ENCODE peak calls at places on chromosomes 4 and X, in six cellular contexts. A is pancreas, W is upper lobe of left lung, J is endothelial cell of umbilical vein, C is spleen, R is coronary artery. L is an unnamed sample.

GRCh38 chr4:3420956-3421355 is 20.8 kb upstream of the HGFAC start:
- DNase-seq in J (no peak), A (peak), C (peak), W (no peak), R (no peak), L (no peak)

GRCh38 chr4:39702716-39703115 is 4.8 kb downstream of the UBE2K start:
- DNase-seq in J (no peak), C (no peak), R (no peak), W (no peak), A (no peak), L (no peak)

GRCh38 chr4:3791910-3792542 is 25.8 kb downstream of the ADRA2C start:
- DNase-seq in R (no peak), C (no peak), W (peak), A (peak), J (peak), L (no peak)

GRCh38 chrX:10379848-10380247 is 223.1 kb downstream of the CLCN4 start:
- DNase-seq in J (peak), C (no peak), R (no peak), W (no peak), A (no peak), L (no peak)

GRCh38 chr4:102453827-102454226 is 47.3 kb upstream of the NFKB1 start:
- DNase-seq in R (no peak), W (no peak), J (no peak), A (no peak), C (no peak), L (no peak)

GRCh38 chr4:37757121-37757520 is 69.4 kb upstream of the PGM2 start:
- DNase-seq in C (no peak), A (no peak), J (no peak), R (no peak), W (no peak), L (no peak)

GRCh38 chrX:49912086-49912485 is 10.3 kb upstream of the CLCN5 start:
- DNase-seq in J (no peak), W (no peak), A (no peak), R (no peak), C (no peak), L (no peak)

GRCh38 chrX:152614786-152615185 is 22.9 kb upstream of the GABRQ start:
- DNase-seq in C (no peak), R (no peak), A (no peak), J (no peak), W (no peak), L (no peak)

GRCh38 chr4:13543648-13544555 is at the start of gene NKX3-2:
- DNase-seq in R (no peak), A (no peak), J (no peak), W (peak), C (peak), L (no peak)

GRCh38 chrX:119466970-119467369 is 1.3 kb upstream of the SLC25A5 start:
- DNase-seq in J (no peak), W (no peak), A (no peak), C (no peak), R (no peak), L (no peak)

GRCh38 chrX:137926090-137926489 is 360.2 kb downstream of the ZIC3 start:
- DNase-seq in C (no peak), R (no peak), A (no peak), J (no peak), W (no peak), L (no peak)

GRCh38 chr4:102685768-102686167 is 75.0 kb downstream of the MANBA start:
- DNase-seq in W (no peak), J (no peak), C (no peak), A (no peak), R (no peak), L (no peak)

GRCh38 chrX:132101799-132102198 is 26.0 kb downstream of the FRMD7 start:
- DNase-seq in W (no peak), C (no peak), R (no peak), J (no peak), A (no peak), L (no peak)

GRCh38 chrX:154409222-154409871 is at the start of gene DNASE1L1:
- DNase-seq in A (peak), J (peak), W (peak), R (peak), C (peak), L (peak)

DNA sequence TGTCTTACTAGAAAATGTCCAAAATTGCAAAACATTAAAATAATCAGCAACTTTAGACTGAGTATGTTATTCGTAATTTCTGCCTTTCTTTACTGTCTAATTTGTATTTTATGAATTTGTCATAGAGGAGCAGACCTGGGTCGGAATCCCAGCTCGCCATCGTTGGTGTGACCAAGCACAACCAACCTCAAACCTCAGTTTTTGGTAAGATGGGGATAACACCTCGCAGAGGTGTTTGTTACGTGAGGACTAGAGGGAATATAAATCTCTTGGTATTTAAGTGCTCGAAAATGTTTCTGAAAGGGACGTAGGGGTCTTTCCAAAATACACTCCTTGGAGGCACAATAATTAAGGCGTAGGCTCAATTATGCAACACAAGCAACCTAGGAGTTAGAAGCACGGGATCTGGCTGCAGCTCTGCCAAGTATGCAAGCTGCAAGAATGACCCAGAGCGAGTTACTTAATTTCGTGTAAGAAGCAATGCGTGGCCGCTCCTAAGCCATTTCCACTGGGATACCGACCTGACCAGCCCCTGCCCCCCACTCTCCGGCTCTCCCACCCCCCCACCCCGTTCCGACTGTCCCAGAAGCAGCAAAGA is 602 bp downstream of the ADH5 start:
- DNase-seq in A (no peak), R (peak), W (no peak), J (peak), C (no peak), L (no peak)
- H3K27ac ChIP-seq in A (peak), R (peak), W (peak), J (peak), C (peak), L (peak)

GRCh38 chr4:6920174-6920573 is 10.5 kb downstream of the TBC1D14 start:
- DNase-seq in R (no peak), C (peak), A (no peak), J (no peak), W (no peak), L (no peak)
- H3K27ac ChIP-seq in R (no peak), C (no peak), A (no peak), J (no peak), W (peak), L (no peak)

DNA sequence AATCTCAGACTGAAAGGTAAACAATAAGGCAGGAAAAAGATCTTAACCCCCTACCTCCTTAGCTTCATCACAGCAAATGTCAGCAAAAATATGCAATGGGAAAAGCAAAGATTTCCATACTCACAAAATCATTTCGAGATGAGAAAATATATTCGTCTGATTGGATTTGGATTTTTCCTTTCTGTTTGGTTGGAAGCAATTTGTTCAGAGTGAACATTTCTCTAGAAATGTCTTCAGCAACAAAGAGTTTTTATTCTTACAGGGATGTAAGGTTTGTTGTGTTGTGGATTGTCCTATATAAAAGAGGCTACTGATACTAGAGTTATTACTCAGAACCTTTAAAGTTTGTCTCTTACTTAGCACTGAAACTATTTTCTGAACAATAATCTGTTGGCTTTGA is 23.8 kb downstream of the GRIA2 start:
- DNase-seq in R (no peak), J (no peak), C (no peak), W (no peak), A (no peak), L (no peak)
- H3K27ac ChIP-seq in R (no peak), J (no peak), C (no peak), W (no peak), A (no peak), L (peak)

DNA sequence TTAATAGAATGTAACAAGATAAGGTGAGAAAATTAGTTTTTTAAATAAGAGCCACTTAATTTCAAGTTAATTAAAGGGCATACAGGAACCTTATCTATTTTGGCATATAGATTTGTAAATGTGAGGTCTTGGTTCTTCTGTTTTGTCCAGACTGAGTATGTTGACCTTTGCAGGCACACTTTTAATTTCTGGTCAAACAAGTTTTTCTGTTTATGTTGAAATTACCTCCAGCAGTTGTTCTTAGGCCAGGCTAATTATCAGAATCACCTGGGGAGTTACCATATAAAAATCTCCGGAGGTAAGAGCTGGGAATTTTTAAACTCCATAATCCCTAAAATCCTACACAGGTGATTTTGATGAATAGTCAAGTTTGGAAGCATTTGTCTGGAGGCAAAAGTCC is 227.4 kb upstream of the ANKRD50 start:
- DNase-seq in C (no peak), J (no peak), A (no peak), W (no peak), R (no peak), L (no peak)
- H3K27ac ChIP-seq in C (no peak), J (peak), A (peak), W (no peak), R (no peak), L (no peak)

DNA sequence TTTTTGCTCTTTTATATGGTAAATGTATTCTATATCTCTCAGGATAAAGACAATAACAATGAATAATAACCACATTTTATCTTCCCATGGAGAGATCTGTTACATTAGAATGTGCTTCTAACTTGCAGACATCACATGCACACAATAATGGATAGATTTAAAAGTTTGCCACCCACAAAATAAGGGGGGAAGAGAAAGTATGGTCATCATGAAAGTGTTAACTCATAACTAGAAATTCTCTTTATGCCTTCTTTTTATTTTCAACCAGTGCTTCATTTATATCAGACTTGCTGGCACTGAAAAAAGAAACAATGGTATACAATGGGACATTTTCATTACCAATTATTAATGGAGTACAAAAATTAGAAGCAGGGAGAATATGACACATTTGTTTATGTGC is 470.0 kb downstream of the FAT4 start:
- DNase-seq in R (no peak), W (no peak), J (no peak), C (no peak), A (no peak), L (no peak)
- H3K27ac ChIP-seq in R (no peak), W (no peak), J (no peak), C (no peak), A (no peak), L (no peak)

GRCh38 chr4:5158391-5158770 is 107.1 kb downstream of the STK32B start:
- DNase-seq in R (no peak), J (no peak), W (no peak), A (no peak), C (no peak), L (no peak)
- H3K27ac ChIP-seq in R (no peak), J (no peak), W (no peak), A (no peak), C (no peak), L (no peak)